ENCODE peak calls at places on chromosome 20, in six cellular contexts. One of them, this sample, is unnamed.

GRCh38 chr20:48903705-48904104 is 17.8 kb upstream of the ARFGEF2 start:
- DNase-seq in SK-N-SH: no peak
- DNase-seq in type B pancreatic cell: no peak
- DNase-seq in psoas muscle: no peak
- DNase-seq in fibroblast of pulmonary artery: no peak
- DNase-seq in astrocyte of the spinal cord: no peak
- DNase-seq in this sample: no peak

GRCh38 chr20:49894073-49894470 is 21.3 kb downstream of the SPATA2 start:
- DNase-seq in astrocyte of the spinal cord: no peak
- DNase-seq in psoas muscle: no peak
- DNase-seq in SK-N-SH: no peak
- DNase-seq in type B pancreatic cell: no peak
- DNase-seq in fibroblast of pulmonary artery: no peak
- DNase-seq in this sample: no peak

GRCh38 chr20:13873814-13874213 is 89.0 kb downstream of the NDUFAF5 start:
- DNase-seq in fibroblast of pulmonary artery: no peak
- DNase-seq in SK-N-SH: no peak
- DNase-seq in type B pancreatic cell: no peak
- DNase-seq in psoas muscle: no peak
- DNase-seq in astrocyte of the spinal cord: no peak
- DNase-seq in this sample: no peak

GRCh38 chr20:49394264-49394663 is 88.2 kb downstream of the KCNB1 start:
- DNase-seq in type B pancreatic cell: no peak
- DNase-seq in psoas muscle: peak
- DNase-seq in SK-N-SH: no peak
- DNase-seq in astrocyte of the spinal cord: no peak
- DNase-seq in fibroblast of pulmonary artery: no peak
- DNase-seq in this sample: no peak

GRCh38 chr20:49340161-49340966 is 62.5 kb upstream of the ZNFX1 start:
- DNase-seq in SK-N-SH: peak
- DNase-seq in type B pancreatic cell: no peak
- DNase-seq in astrocyte of the spinal cord: no peak
- DNase-seq in psoas muscle: peak
- DNase-seq in fibroblast of pulmonary artery: no peak
- DNase-seq in this sample: peak

GRCh38 chr20:51735728-51736600 is 32.2 kb downstream of the ATP9A start:
- DNase-seq in fibroblast of pulmonary artery: no peak
- DNase-seq in type B pancreatic cell: no peak
- DNase-seq in psoas muscle: no peak
- DNase-seq in astrocyte of the spinal cord: no peak
- DNase-seq in SK-N-SH: no peak
- DNase-seq in this sample: no peak

GRCh38 chr20:42531675-42531985 is 658.1 kb downstream of the PTPRT start:
- DNase-seq in psoas muscle: no peak
- DNase-seq in fibroblast of pulmonary artery: no peak
- DNase-seq in SK-N-SH: no peak
- DNase-seq in astrocyte of the spinal cord: no peak
- DNase-seq in type B pancreatic cell: no peak
- DNase-seq in this sample: no peak

GRCh38 chr20:57593134-57593886 is 26.9 kb downstream of the ZBP1 start:
- DNase-seq in SK-N-SH: no peak
- DNase-seq in type B pancreatic cell: no peak
- DNase-seq in fibroblast of pulmonary artery: no peak
- DNase-seq in psoas muscle: peak
- DNase-seq in astrocyte of the spinal cord: no peak
- DNase-seq in this sample: no peak

GRCh38 chr20:3010985-3011723 is 32.3 kb upstream of the GNRH2 start:
- DNase-seq in SK-N-SH: no peak
- DNase-seq in astrocyte of the spinal cord: peak
- DNase-seq in type B pancreatic cell: no peak
- DNase-seq in fibroblast of pulmonary artery: peak
- DNase-seq in psoas muscle: no peak
- DNase-seq in this sample: no peak

GRCh38 chr20:24825591-24825990 is 123.5 kb upstream of the CST7 start:
- DNase-seq in psoas muscle: no peak
- DNase-seq in astrocyte of the spinal cord: no peak
- DNase-seq in fibroblast of pulmonary artery: no peak
- DNase-seq in type B pancreatic cell: peak
- DNase-seq in SK-N-SH: no peak
- DNase-seq in this sample: no peak

GRCh38 chr20:5845686-5846651 is 95.8 kb downstream of the SHLD1 start:
- DNase-seq in fibroblast of pulmonary artery: peak
- DNase-seq in type B pancreatic cell: no peak
- DNase-seq in psoas muscle: no peak
- DNase-seq in SK-N-SH: peak
- DNase-seq in astrocyte of the spinal cord: peak
- DNase-seq in this sample: no peak

GRCh38 chr20:58231678-58232077 is 3.2 kb upstream of the ANKRD60 start:
- DNase-seq in SK-N-SH: peak
- DNase-seq in fibroblast of pulmonary artery: no peak
- DNase-seq in astrocyte of the spinal cord: no peak
- DNase-seq in psoas muscle: no peak
- DNase-seq in type B pancreatic cell: no peak
- DNase-seq in this sample: no peak

GRCh38 chr20:53960586-53961386 is 109.6 kb downstream of the BCAS1 start:
- DNase-seq in psoas muscle: no peak
- DNase-seq in SK-N-SH: no peak
- DNase-seq in astrocyte of the spinal cord: no peak
- DNase-seq in type B pancreatic cell: no peak
- DNase-seq in fibroblast of pulmonary artery: no peak
- DNase-seq in this sample: no peak

GRCh38 chr20:63423751-63424150 is 48.7 kb downstream of the KCNQ2 start:
- DNase-seq in type B pancreatic cell: no peak
- DNase-seq in fibroblast of pulmonary artery: no peak
- DNase-seq in astrocyte of the spinal cord: no peak
- DNase-seq in SK-N-SH: no peak
- DNase-seq in psoas muscle: no peak
- DNase-seq in this sample: no peak

GRCh38 chr20:51327251-51327841 is 215.2 kb downstream of the NFATC2 start:
- DNase-seq in SK-N-SH: no peak
- DNase-seq in astrocyte of the spinal cord: peak
- DNase-seq in type B pancreatic cell: no peak
- DNase-seq in psoas muscle: no peak
- DNase-seq in fibroblast of pulmonary artery: peak
- DNase-seq in this sample: no peak

GRCh38 chr20:35104685-35105295 is 12.2 kb upstream of the TRPC4AP start:
- DNase-seq in psoas muscle: no peak
- DNase-seq in fibroblast of pulmonary artery: no peak
- DNase-seq in type B pancreatic cell: no peak
- DNase-seq in SK-N-SH: no peak
- DNase-seq in astrocyte of the spinal cord: no peak
- DNase-seq in this sample: no peak

GRCh38 chr20:35106827-35107380 is 14.3 kb upstream of the TRPC4AP start:
- DNase-seq in fibroblast of pulmonary artery: no peak
- DNase-seq in psoas muscle: no peak
- DNase-seq in type B pancreatic cell: no peak
- DNase-seq in SK-N-SH: no peak
- DNase-seq in astrocyte of the spinal cord: no peak
- DNase-seq in this sample: no peak

GRCh38 chr20:35101620-35102019 is 9.0 kb upstream of the TRPC4AP start:
- DNase-seq in SK-N-SH: no peak
- DNase-seq in psoas muscle: no peak
- DNase-seq in astrocyte of the spinal cord: no peak
- DNase-seq in type B pancreatic cell: no peak
- DNase-seq in fibroblast of pulmonary artery: no peak
- DNase-seq in this sample: no peak
- TF ChIP-seq CTCF in SK-N-SH: no peak
- TF ChIP-seq CTCF in psoas muscle: no peak
- TF ChIP-seq CTCF in astrocyte of the spinal cord: no peak
- TF ChIP-seq CTCF in type B pancreatic cell: no peak
- TF ChIP-seq CTCF in fibroblast of pulmonary artery: no peak
- TF ChIP-seq CTCF in this sample: no peak

GRCh38 chr20:21693322-21693721 is 12.1 kb upstream of the PAX1 start:
- DNase-seq in SK-N-SH: no peak
- DNase-seq in psoas muscle: no peak
- DNase-seq in astrocyte of the spinal cord: no peak
- DNase-seq in type B pancreatic cell: no peak
- DNase-seq in fibroblast of pulmonary artery: no peak
- DNase-seq in this sample: no peak
- TF ChIP-seq CTCF in SK-N-SH: peak
- TF ChIP-seq CTCF in psoas muscle: no peak
- TF ChIP-seq CTCF in astrocyte of the spinal cord: no peak
- TF ChIP-seq CTCF in type B pancreatic cell: peak
- TF ChIP-seq CTCF in fibroblast of pulmonary artery: no peak
- TF ChIP-seq CTCF in this sample: peak

GRCh38 chr20:16902657-16903056 is 154.5 kb downstream of the OTOR start:
- DNase-seq in type B pancreatic cell: no peak
- DNase-seq in psoas muscle: no peak
- DNase-seq in astrocyte of the spinal cord: no peak
- DNase-seq in SK-N-SH: no peak
- DNase-seq in fibroblast of pulmonary artery: no peak
- DNase-seq in this sample: no peak

GRCh38 chr20:16904751-16905150 is 156.6 kb downstream of the OTOR start:
- DNase-seq in psoas muscle: no peak
- DNase-seq in SK-N-SH: no peak
- DNase-seq in type B pancreatic cell: no peak
- DNase-seq in astrocyte of the spinal cord: no peak
- DNase-seq in fibroblast of pulmonary artery: no peak
- DNase-seq in this sample: no peak
- TF ChIP-seq CTCF in psoas muscle: no peak
- TF ChIP-seq CTCF in SK-N-SH: no peak
- TF ChIP-seq CTCF in type B pancreatic cell: no peak
- TF ChIP-seq CTCF in astrocyte of the spinal cord: no peak
- TF ChIP-seq CTCF in fibroblast of pulmonary artery: no peak
- TF ChIP-seq CTCF in this sample: no peak

GRCh38 chr20:46349742-46350056 is 41.4 kb upstream of the CDH22 start:
- DNase-seq in psoas muscle: no peak
- DNase-seq in SK-N-SH: no peak
- DNase-seq in fibroblast of pulmonary artery: no peak
- DNase-seq in type B pancreatic cell: no peak
- DNase-seq in astrocyte of the spinal cord: no peak
- DNase-seq in this sample: no peak
- TF ChIP-seq CTCF in psoas muscle: no peak
- TF ChIP-seq CTCF in SK-N-SH: no peak
- TF ChIP-seq CTCF in fibroblast of pulmonary artery: no peak
- TF ChIP-seq CTCF in type B pancreatic cell: no peak
- TF ChIP-seq CTCF in astrocyte of the spinal cord: no peak
- TF ChIP-seq CTCF in this sample: no peak

GRCh38 chr20:36479938-36480337 is 61.4 kb upstream of the MYL9 start:
- DNase-seq in astrocyte of the spinal cord: no peak
- DNase-seq in type B pancreatic cell: no peak
- DNase-seq in fibroblast of pulmonary artery: no peak
- DNase-seq in SK-N-SH: no peak
- DNase-seq in psoas muscle: no peak
- DNase-seq in this sample: no peak
- TF ChIP-seq CTCF in astrocyte of the spinal cord: no peak
- TF ChIP-seq CTCF in type B pancreatic cell: no peak
- TF ChIP-seq CTCF in fibroblast of pulmonary artery: no peak
- TF ChIP-seq CTCF in SK-N-SH: no peak
- TF ChIP-seq CTCF in psoas muscle: no peak
- TF ChIP-seq CTCF in this sample: no peak

GRCh38 chr20:32470940-32471339 is 112.8 kb downstream of the ASXL1 start:
- DNase-seq in SK-N-SH: no peak
- DNase-seq in psoas muscle: no peak
- DNase-seq in astrocyte of the spinal cord: no peak
- DNase-seq in type B pancreatic cell: no peak
- DNase-seq in fibroblast of pulmonary artery: no peak
- DNase-seq in this sample: no peak

GRCh38 chr20:32468860-32469259 is 110.7 kb downstream of the ASXL1 start:
- DNase-seq in astrocyte of the spinal cord: no peak
- DNase-seq in type B pancreatic cell: no peak
- DNase-seq in SK-N-SH: no peak
- DNase-seq in fibroblast of pulmonary artery: no peak
- DNase-seq in psoas muscle: no peak
- DNase-seq in this sample: no peak

GRCh38 chr20:32472581-32473207 is 112.4 kb downstream of the NOL4L start:
- DNase-seq in SK-N-SH: no peak
- DNase-seq in fibroblast of pulmonary artery: no peak
- DNase-seq in astrocyte of the spinal cord: no peak
- DNase-seq in type B pancreatic cell: no peak
- DNase-seq in psoas muscle: no peak
- DNase-seq in this sample: no peak

GRCh38 chr20:32468313-32468640 is 110.1 kb downstream of the ASXL1 start:
- DNase-seq in SK-N-SH: no peak
- DNase-seq in type B pancreatic cell: no peak
- DNase-seq in fibroblast of pulmonary artery: no peak
- DNase-seq in psoas muscle: no peak
- DNase-seq in astrocyte of the spinal cord: no peak
- DNase-seq in this sample: no peak

GRCh38 chr20:32470025-32470861 is 112.1 kb downstream of the ASXL1 start:
- DNase-seq in fibroblast of pulmonary artery: peak
- DNase-seq in SK-N-SH: peak
- DNase-seq in type B pancreatic cell: no peak
- DNase-seq in psoas muscle: peak
- DNase-seq in astrocyte of the spinal cord: peak
- DNase-seq in this sample: peak
- TF ChIP-seq CTCF in fibroblast of pulmonary artery: peak
- TF ChIP-seq CTCF in SK-N-SH: peak
- TF ChIP-seq CTCF in type B pancreatic cell: peak
- TF ChIP-seq CTCF in psoas muscle: peak
- TF ChIP-seq CTCF in astrocyte of the spinal cord: peak
- TF ChIP-seq CTCF in this sample: peak

This sample was measured in glutamatergic neuron.